ENCODE peak calls at places on chromosome 1, in nine cellular contexts. One of them, this sample, is unnamed.

GRCh38 chr1:163799190-163799805 is 477.5 kb downstream of the NUF2 start:
- DNase-seq in activated naive CD4-positive, alpha-beta T cell treated with anti-CD3 and anti-CD28 coated beads, Interleukin-2, amount 50 U/mL, for 16 hours: no peak
- DNase-seq in germinal center: no peak
- DNase-seq in Calu3: no peak
- DNase-seq in NCI-H1105: peak; percentile 13
- DNase-seq in activated CD4-positive, alpha-beta T cell treated with anti-CD3 and anti-CD28 coated beads, Interleukin-2, amount 50 U/mL, for 4 hours: no peak
- DNase-seq in CD8-positive, alpha-beta T cell: no peak
- DNase-seq in activated T-helper 1 cell treated with anti-CD3 and anti-CD28 coated beads, Interleukin-12 subunit alpha, Interleukin-12 subunit beta, Interleukin-2, Interleukin-4 antibody, amounts not matched to agents 30 ng/mL and 10 ng/mL and 1 ng/mL, durations not matched to agents 14 hours and 24 hours and 36 hours: no peak
- DNase-seq in LoVo: no peak
- DNase-seq in this sample: no peak

GRCh38 chr1:159315381-159315780 is 13.2 kb downstream of the FCER1A start:
- DNase-seq in activated naive CD4-positive, alpha-beta T cell treated with anti-CD3 and anti-CD28 coated beads, Interleukin-2, amount 50 U/mL, for 16 hours: no peak
- DNase-seq in Calu3: no peak
- DNase-seq in germinal center: no peak
- DNase-seq in CD8-positive, alpha-beta T cell: no peak
- DNase-seq in activated T-helper 1 cell treated with anti-CD3 and anti-CD28 coated beads, Interleukin-12 subunit alpha, Interleukin-12 subunit beta, Interleukin-2, Interleukin-4 antibody, amounts not matched to agents 30 ng/mL and 10 ng/mL and 1 ng/mL, durations not matched to agents 14 hours and 24 hours and 36 hours: no peak
- DNase-seq in LoVo: no peak
- DNase-seq in NCI-H1105: no peak
- DNase-seq in activated CD4-positive, alpha-beta T cell treated with anti-CD3 and anti-CD28 coated beads, Interleukin-2, amount 50 U/mL, for 4 hours: no peak
- DNase-seq in this sample: no peak

GRCh38 chr1:172272087-172272486 is 148.4 kb upstream of the C1orf105 start:
- DNase-seq in LoVo: no peak
- DNase-seq in activated naive CD4-positive, alpha-beta T cell treated with anti-CD3 and anti-CD28 coated beads, Interleukin-2, amount 50 U/mL, for 16 hours: no peak
- DNase-seq in activated T-helper 1 cell treated with anti-CD3 and anti-CD28 coated beads, Interleukin-12 subunit alpha, Interleukin-12 subunit beta, Interleukin-2, Interleukin-4 antibody, amounts not matched to agents 30 ng/mL and 10 ng/mL and 1 ng/mL, durations not matched to agents 14 hours and 24 hours and 36 hours: no peak
- DNase-seq in activated CD4-positive, alpha-beta T cell treated with anti-CD3 and anti-CD28 coated beads, Interleukin-2, amount 50 U/mL, for 4 hours: no peak
- DNase-seq in Calu3: no peak
- DNase-seq in NCI-H1105: no peak
- DNase-seq in CD8-positive, alpha-beta T cell: no peak
- DNase-seq in germinal center: no peak
- DNase-seq in this sample: no peak

GRCh38 chr1:159076438-159076752 is 171 bp downstream of the AIM2 start:
- DNase-seq in CD8-positive, alpha-beta T cell: no peak
- DNase-seq in germinal center: no peak
- DNase-seq in NCI-H1105: no peak
- DNase-seq in activated naive CD4-positive, alpha-beta T cell treated with anti-CD3 and anti-CD28 coated beads, Interleukin-2, amount 50 U/mL, for 16 hours: no peak
- DNase-seq in activated CD4-positive, alpha-beta T cell treated with anti-CD3 and anti-CD28 coated beads, Interleukin-2, amount 50 U/mL, for 4 hours: no peak
- DNase-seq in activated T-helper 1 cell treated with anti-CD3 and anti-CD28 coated beads, Interleukin-12 subunit alpha, Interleukin-12 subunit beta, Interleukin-2, Interleukin-4 antibody, amounts not matched to agents 30 ng/mL and 10 ng/mL and 1 ng/mL, durations not matched to agents 14 hours and 24 hours and 36 hours: no peak
- DNase-seq in Calu3: no peak
- DNase-seq in LoVo: no peak
- DNase-seq in this sample: no peak

GRCh38 chr1:244209955-244210354 is 158.9 kb downstream of the ZBTB18 start:
- DNase-seq in activated T-helper 1 cell treated with anti-CD3 and anti-CD28 coated beads, Interleukin-12 subunit alpha, Interleukin-12 subunit beta, Interleukin-2, Interleukin-4 antibody, amounts not matched to agents 30 ng/mL and 10 ng/mL and 1 ng/mL, durations not matched to agents 14 hours and 24 hours and 36 hours: no peak
- DNase-seq in activated naive CD4-positive, alpha-beta T cell treated with anti-CD3 and anti-CD28 coated beads, Interleukin-2, amount 50 U/mL, for 16 hours: no peak
- DNase-seq in LoVo: no peak
- DNase-seq in activated CD4-positive, alpha-beta T cell treated with anti-CD3 and anti-CD28 coated beads, Interleukin-2, amount 50 U/mL, for 4 hours: no peak
- DNase-seq in NCI-H1105: no peak
- DNase-seq in Calu3: no peak
- DNase-seq in germinal center: no peak
- DNase-seq in CD8-positive, alpha-beta T cell: no peak
- DNase-seq in this sample: no peak

GRCh38 chr1:36365310-36365895 is 20.3 kb downstream of the STK40 start:
- DNase-seq in LoVo: no peak
- DNase-seq in CD8-positive, alpha-beta T cell: no peak
- DNase-seq in germinal center: no peak
- DNase-seq in activated naive CD4-positive, alpha-beta T cell treated with anti-CD3 and anti-CD28 coated beads, Interleukin-2, amount 50 U/mL, for 16 hours: no peak
- DNase-seq in activated T-helper 1 cell treated with anti-CD3 and anti-CD28 coated beads, Interleukin-12 subunit alpha, Interleukin-12 subunit beta, Interleukin-2, Interleukin-4 antibody, amounts not matched to agents 30 ng/mL and 10 ng/mL and 1 ng/mL, durations not matched to agents 14 hours and 24 hours and 36 hours: no peak
- DNase-seq in Calu3: no peak
- DNase-seq in activated CD4-positive, alpha-beta T cell treated with anti-CD3 and anti-CD28 coated beads, Interleukin-2, amount 50 U/mL, for 4 hours: no peak
- DNase-seq in NCI-H1105: no peak
- DNase-seq in this sample: no peak

GRCh38 chr1:11525151-11525505 is 46.2 kb downstream of the DISP3 start:
- DNase-seq in activated T-helper 1 cell treated with anti-CD3 and anti-CD28 coated beads, Interleukin-12 subunit alpha, Interleukin-12 subunit beta, Interleukin-2, Interleukin-4 antibody, amounts not matched to agents 30 ng/mL and 10 ng/mL and 1 ng/mL, durations not matched to agents 14 hours and 24 hours and 36 hours: no peak
- DNase-seq in NCI-H1105: no peak
- DNase-seq in CD8-positive, alpha-beta T cell: no peak
- DNase-seq in germinal center: no peak
- DNase-seq in Calu3: no peak
- DNase-seq in activated naive CD4-positive, alpha-beta T cell treated with anti-CD3 and anti-CD28 coated beads, Interleukin-2, amount 50 U/mL, for 16 hours: no peak
- DNase-seq in activated CD4-positive, alpha-beta T cell treated with anti-CD3 and anti-CD28 coated beads, Interleukin-2, amount 50 U/mL, for 4 hours: no peak
- DNase-seq in LoVo: no peak
- DNase-seq in this sample: no peak

GRCh38 chr1:30606166-30606565 is 117.2 kb downstream of the MATN1 start:
- DNase-seq in activated T-helper 1 cell treated with anti-CD3 and anti-CD28 coated beads, Interleukin-12 subunit alpha, Interleukin-12 subunit beta, Interleukin-2, Interleukin-4 antibody, amounts not matched to agents 30 ng/mL and 10 ng/mL and 1 ng/mL, durations not matched to agents 14 hours and 24 hours and 36 hours: no peak
- DNase-seq in Calu3: no peak
- DNase-seq in activated CD4-positive, alpha-beta T cell treated with anti-CD3 and anti-CD28 coated beads, Interleukin-2, amount 50 U/mL, for 4 hours: no peak
- DNase-seq in CD8-positive, alpha-beta T cell: no peak
- DNase-seq in activated naive CD4-positive, alpha-beta T cell treated with anti-CD3 and anti-CD28 coated beads, Interleukin-2, amount 50 U/mL, for 16 hours: no peak
- DNase-seq in NCI-H1105: no peak
- DNase-seq in germinal center: no peak
- DNase-seq in LoVo: no peak
- DNase-seq in this sample: no peak

GRCh38 chr1:117059334-117059677 is 820 bp upstream of the TTF2 start:
- DNase-seq in NCI-H1105: peak; percentile 61
- DNase-seq in activated T-helper 1 cell treated with anti-CD3 and anti-CD28 coated beads, Interleukin-12 subunit alpha, Interleukin-12 subunit beta, Interleukin-2, Interleukin-4 antibody, amounts not matched to agents 30 ng/mL and 10 ng/mL and 1 ng/mL, durations not matched to agents 14 hours and 24 hours and 36 hours: peak; percentile 70
- DNase-seq in Calu3: peak; percentile 57
- DNase-seq in LoVo: peak; percentile 46
- DNase-seq in CD8-positive, alpha-beta T cell: peak; percentile 72
- DNase-seq in activated naive CD4-positive, alpha-beta T cell treated with anti-CD3 and anti-CD28 coated beads, Interleukin-2, amount 50 U/mL, for 16 hours: peak; percentile 62
- DNase-seq in activated CD4-positive, alpha-beta T cell treated with anti-CD3 and anti-CD28 coated beads, Interleukin-2, amount 50 U/mL, for 4 hours: peak; percentile 46
- DNase-seq in germinal center: peak; percentile 71
- DNase-seq in this sample: peak; percentile 55

GRCh38 chr1:52348704-52349301 is 17.2 kb downstream of the CC2D1B start:
- DNase-seq in CD8-positive, alpha-beta T cell: no peak
- DNase-seq in activated T-helper 1 cell treated with anti-CD3 and anti-CD28 coated beads, Interleukin-12 subunit alpha, Interleukin-12 subunit beta, Interleukin-2, Interleukin-4 antibody, amounts not matched to agents 30 ng/mL and 10 ng/mL and 1 ng/mL, durations not matched to agents 14 hours and 24 hours and 36 hours: no peak
- DNase-seq in activated CD4-positive, alpha-beta T cell treated with anti-CD3 and anti-CD28 coated beads, Interleukin-2, amount 50 U/mL, for 4 hours: no peak
- DNase-seq in activated naive CD4-positive, alpha-beta T cell treated with anti-CD3 and anti-CD28 coated beads, Interleukin-2, amount 50 U/mL, for 16 hours: no peak
- DNase-seq in germinal center: no peak
- DNase-seq in LoVo: no peak
- DNase-seq in Calu3: no peak
- DNase-seq in NCI-H1105: peak; percentile 9
- DNase-seq in this sample: no peak

GRCh38 chr1:116763787-116764465 is 9.7 kb downstream of the CD2 start:
- DNase-seq in Calu3: peak; percentile 18
- DNase-seq in germinal center: no peak
- DNase-seq in CD8-positive, alpha-beta T cell: no peak
- DNase-seq in activated naive CD4-positive, alpha-beta T cell treated with anti-CD3 and anti-CD28 coated beads, Interleukin-2, amount 50 U/mL, for 16 hours: peak; percentile 67
- DNase-seq in activated T-helper 1 cell treated with anti-CD3 and anti-CD28 coated beads, Interleukin-12 subunit alpha, Interleukin-12 subunit beta, Interleukin-2, Interleukin-4 antibody, amounts not matched to agents 30 ng/mL and 10 ng/mL and 1 ng/mL, durations not matched to agents 14 hours and 24 hours and 36 hours: peak; percentile 50
- DNase-seq in LoVo: no peak
- DNase-seq in NCI-H1105: no peak
- DNase-seq in activated CD4-positive, alpha-beta T cell treated with anti-CD3 and anti-CD28 coated beads, Interleukin-2, amount 50 U/mL, for 4 hours: peak; percentile 61
- DNase-seq in this sample: no peak

GRCh38 chr1:216929870-216930582 is 206.8 kb upstream of the ESRRG start:
- DNase-seq in NCI-H1105: no peak
- DNase-seq in activated naive CD4-positive, alpha-beta T cell treated with anti-CD3 and anti-CD28 coated beads, Interleukin-2, amount 50 U/mL, for 16 hours: no peak
- DNase-seq in Calu3: peak; percentile 5
- DNase-seq in CD8-positive, alpha-beta T cell: no peak
- DNase-seq in LoVo: no peak
- DNase-seq in activated CD4-positive, alpha-beta T cell treated with anti-CD3 and anti-CD28 coated beads, Interleukin-2, amount 50 U/mL, for 4 hours: no peak
- DNase-seq in activated T-helper 1 cell treated with anti-CD3 and anti-CD28 coated beads, Interleukin-12 subunit alpha, Interleukin-12 subunit beta, Interleukin-2, Interleukin-4 antibody, amounts not matched to agents 30 ng/mL and 10 ng/mL and 1 ng/mL, durations not matched to agents 14 hours and 24 hours and 36 hours: no peak
- DNase-seq in germinal center: no peak
- DNase-seq in this sample: no peak

GRCh38 chr1:159009287-159009686 is 420 bp upstream of the IFI16 start:
- DNase-seq in activated T-helper 1 cell treated with anti-CD3 and anti-CD28 coated beads, Interleukin-12 subunit alpha, Interleukin-12 subunit beta, Interleukin-2, Interleukin-4 antibody, amounts not matched to agents 30 ng/mL and 10 ng/mL and 1 ng/mL, durations not matched to agents 14 hours and 24 hours and 36 hours: no peak
- DNase-seq in LoVo: no peak
- DNase-seq in CD8-positive, alpha-beta T cell: no peak
- DNase-seq in activated naive CD4-positive, alpha-beta T cell treated with anti-CD3 and anti-CD28 coated beads, Interleukin-2, amount 50 U/mL, for 16 hours: no peak
- DNase-seq in Calu3: no peak
- DNase-seq in NCI-H1105: no peak
- DNase-seq in germinal center: no peak
- DNase-seq in activated CD4-positive, alpha-beta T cell treated with anti-CD3 and anti-CD28 coated beads, Interleukin-2, amount 50 U/mL, for 4 hours: no peak
- DNase-seq in this sample: no peak

GRCh38 chr1:156298852-156299357 is at the start of gene VHLL:
- DNase-seq in activated naive CD4-positive, alpha-beta T cell treated with anti-CD3 and anti-CD28 coated beads, Interleukin-2, amount 50 U/mL, for 16 hours: no peak
- DNase-seq in germinal center: no peak
- DNase-seq in activated T-helper 1 cell treated with anti-CD3 and anti-CD28 coated beads, Interleukin-12 subunit alpha, Interleukin-12 subunit beta, Interleukin-2, Interleukin-4 antibody, amounts not matched to agents 30 ng/mL and 10 ng/mL and 1 ng/mL, durations not matched to agents 14 hours and 24 hours and 36 hours: no peak
- DNase-seq in NCI-H1105: no peak
- DNase-seq in CD8-positive, alpha-beta T cell: no peak
- DNase-seq in LoVo: no peak
- DNase-seq in activated CD4-positive, alpha-beta T cell treated with anti-CD3 and anti-CD28 coated beads, Interleukin-2, amount 50 U/mL, for 4 hours: no peak
- DNase-seq in Calu3: no peak
- DNase-seq in this sample: no peak

GRCh38 chr1:28045777-28046176 is 42.6 kb downstream of the EYA3 start:
- DNase-seq in germinal center: no peak
- DNase-seq in LoVo: no peak
- DNase-seq in activated naive CD4-positive, alpha-beta T cell treated with anti-CD3 and anti-CD28 coated beads, Interleukin-2, amount 50 U/mL, for 16 hours: no peak
- DNase-seq in Calu3: no peak
- DNase-seq in activated CD4-positive, alpha-beta T cell treated with anti-CD3 and anti-CD28 coated beads, Interleukin-2, amount 50 U/mL, for 4 hours: no peak
- DNase-seq in activated T-helper 1 cell treated with anti-CD3 and anti-CD28 coated beads, Interleukin-12 subunit alpha, Interleukin-12 subunit beta, Interleukin-2, Interleukin-4 antibody, amounts not matched to agents 30 ng/mL and 10 ng/mL and 1 ng/mL, durations not matched to agents 14 hours and 24 hours and 36 hours: no peak
- DNase-seq in CD8-positive, alpha-beta T cell: no peak
- DNase-seq in NCI-H1105: no peak
- DNase-seq in this sample: no peak

GRCh38 chr1:154747841-154748766 is 122.0 kb downstream of the KCNN3 start:
- DNase-seq in activated CD4-positive, alpha-beta T cell treated with anti-CD3 and anti-CD28 coated beads, Interleukin-2, amount 50 U/mL, for 4 hours: peak; percentile 38
- DNase-seq in germinal center: no peak
- DNase-seq in LoVo: no peak
- DNase-seq in Calu3: no peak
- DNase-seq in activated naive CD4-positive, alpha-beta T cell treated with anti-CD3 and anti-CD28 coated beads, Interleukin-2, amount 50 U/mL, for 16 hours: peak; percentile 51
- DNase-seq in NCI-H1105: no peak
- DNase-seq in activated T-helper 1 cell treated with anti-CD3 and anti-CD28 coated beads, Interleukin-12 subunit alpha, Interleukin-12 subunit beta, Interleukin-2, Interleukin-4 antibody, amounts not matched to agents 30 ng/mL and 10 ng/mL and 1 ng/mL, durations not matched to agents 14 hours and 24 hours and 36 hours: peak; percentile 59
- DNase-seq in CD8-positive, alpha-beta T cell: peak; percentile 60
- DNase-seq in this sample: no peak